ENCODE peak calls at places on chromosomes 16 and 17, in five cellular contexts. B, M, R, N and I are unnamed samples.
A peak's percentile ranks its signal among the peaks of the same experiment; 100 is the strongest.

GRCh38 chr16:27781195-27781524 is 231.2 kb downstream of the KATNIP start:
- DNase-seq in M (no peak), R (no peak), B (peak; percentile 11), N (peak; percentile 19), I (no peak)

GRCh38 chr16:88578446-88579313 is 8.5 kb downstream of the ZC3H18 start:
- DNase-seq in N (no peak), M (no peak), R (no peak), B (no peak), I (no peak)

GRCh38 chr17:75271233-75271954 is 363 bp upstream of the MIF4GD start:
- DNase-seq in M (peak; percentile 84), R (peak; percentile 72), N (peak; percentile 70), B (peak; percentile 74), I (peak; percentile 97)

GRCh38 chr17:3759597-3760216 is 36.0 kb downstream of the HASPIN start:
- DNase-seq in R (no peak), B (no peak), N (no peak), M (no peak), I (no peak)

GRCh38 chr16:49890876-49891275 is 35.0 kb upstream of the ZNF423 start:
- DNase-seq in N (no peak), B (peak; percentile 22), R (no peak), M (no peak), I (no peak)

GRCh38 chr17:2101448-2102257 is 46.8 kb downstream of the HIC1 start:
- DNase-seq in M (peak; percentile 28), B (no peak), N (no peak), R (no peak), I (no peak)

GRCh38 chr16:359067-359763 is 6.7 kb upstream of the AXIN1 start:
- DNase-seq in R (no peak), B (no peak), M (no peak), N (no peak), I (no peak)

GRCh38 chr17:80779961-80780380 is 211.7 kb upstream of the CHMP6 start:
- DNase-seq in R (no peak), B (peak; percentile 91), N (no peak), M (no peak), I (no peak)

GRCh38 chr16:3908951-3909437 is 28.5 kb upstream of the CREBBP start:
- DNase-seq in R (no peak), B (no peak), M (no peak), N (no peak), I (no peak)

GRCh38 chr17:7716299-7716886 is 1.2 kb upstream of the DNAH2 start:
- DNase-seq in R (no peak), M (no peak), N (no peak), B (no peak), I (no peak)